ENCODE peak calls at places on chromosomes 2 and 18, in seven cellular contexts. N is GM23248, Q is fibroblast of lung, R is K562, U is MM.1S, S is PC-3, J is endothelial cell of umbilical vein. I is an unnamed sample.

GRCh38 chr2:158967731-158968395 is 577 bp upstream of the TANC1 start:
- DNase-seq in N (peak), Q (peak), R (no peak), U (no peak), S (peak), J (peak), I (peak)

GRCh38 chr2:25373269-25373981 is 31.7 kb upstream of the DNMT3A start:
- DNase-seq in N (no peak), Q (no peak), R (no peak), U (no peak), S (no peak), J (no peak), I (no peak)

GRCh38 chr2:181943411-181944124 is 42.1 kb upstream of the PPP1R1C start:
- DNase-seq in N (no peak), Q (no peak), R (no peak), U (no peak), S (peak), J (no peak), I (no peak)

GRCh38 chr2:162840598-162841246 is 2.2 kb upstream of the KCNH7 start:
- DNase-seq in N (peak), Q (peak), R (peak), U (peak), S (peak), J (peak), I (peak)

GRCh38 chr18:50569930-50570329 is 10.0 kb downstream of the MAPK4 start:
- DNase-seq in N (no peak), Q (no peak), R (no peak), U (no peak), S (no peak), J (no peak), I (no peak)

GRCh38 chr2:29786361-29786760 is 135.0 kb downstream of the ALK start:
- DNase-seq in N (no peak), Q (no peak), R (no peak), U (no peak), S (peak), J (no peak), I (peak)

GRCh38 chr18:36572135-36572856 is 256.5 kb downstream of the TPGS2 start:
- DNase-seq in N (peak), Q (peak), R (peak), U (peak), S (peak), J (peak), I (peak)

GRCh38 chr2:18369750-18370149 is 190.7 kb downstream of the RDH14 start:
- DNase-seq in N (peak), Q (no peak), R (no peak), U (no peak), S (peak), J (peak), I (no peak)

GRCh38 chr18:40687401-40687800 is 1267.6 kb upstream of the PIK3C3 start:
- DNase-seq in N (peak), Q (no peak), R (no peak), U (no peak), S (no peak), J (no peak), I (no peak)

GRCh38 chr2:231521-232185 is 32.2 kb downstream of the SH3YL1 start:
- DNase-seq in N (no peak), Q (no peak), R (no peak), U (no peak), S (no peak), J (no peak), I (no peak)

GRCh38 chr2:47237375-47238357 is 82.6 kb upstream of the STPG4 start:
- DNase-seq in N (peak), Q (peak), R (peak), U (no peak), S (no peak), J (peak), I (peak)

GRCh38 chr2:239293450-239294430 is 107.1 kb downstream of the HDAC4 start:
- DNase-seq in N (no peak), Q (no peak), R (peak), U (no peak), S (no peak), J (no peak), I (no peak)

GRCh38 chr2:150663143-150663542 is 175.7 kb upstream of the RND3 start:
- DNase-seq in N (peak), Q (peak), R (no peak), U (no peak), S (peak), J (peak), I (no peak)

GRCh38 chr2:181258761-181259160 is 198.4 kb upstream of the ITGA4 start:
- DNase-seq in N (peak), Q (no peak), R (no peak), U (no peak), S (peak), J (no peak), I (peak)

GRCh38 chr2:179332903-179333302 is 68.3 kb upstream of the SESTD1 start:
- DNase-seq in N (peak), Q (no peak), R (no peak), U (no peak), S (peak), J (peak), I (no peak)

GRCh38 chr2:28452534-28453081 is 43.3 kb upstream of the PLB1 start:
- DNase-seq in N (peak), Q (peak), R (peak), U (peak), S (peak), J (peak), I (peak)

GRCh38 chr2:40123746-40124145 is 328.1 kb downstream of the SLC8A1 start:
- DNase-seq in N (peak), Q (no peak), R (no peak), U (no peak), S (no peak), J (no peak), I (no peak)

GRCh38 chr18:22723221-22723620 is 209.9 kb upstream of the RBBP8 start:
- DNase-seq in N (no peak), Q (no peak), R (no peak), U (no peak), S (no peak), J (no peak), I (no peak)

GRCh38 chr18:56770097-56770496 is 118.9 kb downstream of the WDR7 start:
- DNase-seq in N (no peak), Q (no peak), R (no peak), U (no peak), S (no peak), J (no peak), I (no peak)

GRCh38 chr2:120499784-120500495 is 154.0 kb downstream of the INHBB start:
- DNase-seq in N (peak), Q (no peak), R (no peak), U (no peak), S (peak), J (no peak), I (no peak)

GRCh38 chr2:121360566-121361300 is 75.7 kb upstream of the TFCP2L1 start:
- DNase-seq in N (peak), Q (peak), R (no peak), U (no peak), S (peak), J (peak), I (no peak)

GRCh38 chr2:130896813-130897212 is 60.1 kb downstream of the ARHGEF4 start:
- DNase-seq in N (no peak), Q (no peak), R (no peak), U (no peak), S (no peak), J (no peak), I (no peak)

GRCh38 chr2:99898649-99899048 is 243.7 kb downstream of the AFF3 start:
- DNase-seq in N (no peak), Q (no peak), R (no peak), U (no peak), S (no peak), J (no peak), I (no peak)

GRCh38 chr2:51003345-51004192 is 28.4 kb downstream of the NRXN1 start:
- DNase-seq in N (no peak), Q (no peak), R (no peak), U (no peak), S (peak), J (peak), I (no peak)

GRCh38 chr2:64137567-64137966 is 6.7 kb downstream of the PELI1 start:
- DNase-seq in N (no peak), Q (peak), R (no peak), U (no peak), S (no peak), J (peak), I (no peak)

GRCh38 chr2:64141711-64142405 is 2.4 kb downstream of the PELI1 start:
- DNase-seq in N (peak), Q (peak), R (no peak), U (peak), S (no peak), J (peak), I (no peak)

GRCh38 chr2:169034256-169034655 is 3.1 kb upstream of the ABCB11 start:
- DNase-seq in N (no peak), Q (no peak), R (no peak), U (no peak), S (peak), J (no peak), I (peak)

GRCh38 chr18:5890606-5891360 is 4.5 kb downstream of the TMEM200C start:
- DNase-seq in N (no peak), Q (no peak), R (no peak), U (peak), S (peak), J (peak), I (peak)

GRCh38 chr2:48016620-48017019 is 110.3 kb upstream of the FBXO11 start:
- DNase-seq in N (no peak), Q (no peak), R (peak), U (no peak), S (peak), J (no peak), I (peak)

GRCh38 chr2:197950754-197951153 is 146.4 kb downstream of the PLCL1 start:
- DNase-seq in N (no peak), Q (no peak), R (no peak), U (no peak), S (no peak), J (no peak), I (no peak)

GRCh38 chr2:73237168-73237567 is 3.1 kb downstream of the CCT7 start:
- DNase-seq in N (no peak), Q (no peak), R (no peak), U (no peak), S (no peak), J (no peak), I (no peak)

GRCh38 chr2:55119711-55120487 is 69.6 kb upstream of the RTN4 start:
- DNase-seq in N (peak), Q (peak), R (no peak), U (no peak), S (no peak), J (no peak), I (no peak)

GRCh38 chr2:230042195-230042594 is 26.5 kb downstream of the SLC16A14 start:
- DNase-seq in N (peak), Q (no peak), R (no peak), U (no peak), S (peak), J (no peak), I (no peak)

GRCh38 chr2:202307690-202308089 is 42.1 kb downstream of the NOP58 start:
- DNase-seq in N (no peak), Q (no peak), R (no peak), U (no peak), S (no peak), J (peak), I (peak)

GRCh38 chr2:103669579-103669978 is 907.7 kb downstream of the TMEM182 start:
- DNase-seq in N (no peak), Q (no peak), R (no peak), U (no peak), S (no peak), J (no peak), I (no peak)

GRCh38 chr18:33757037-33757436 is 179.0 kb downstream of the ASXL3 start:
- DNase-seq in N (peak), Q (peak), R (no peak), U (no peak), S (no peak), J (no peak), I (no peak)

GRCh38 chr18:65788373-65788772 is 37.6 kb downstream of the CDH7 start:
- DNase-seq in N (no peak), Q (no peak), R (no peak), U (peak), S (peak), J (no peak), I (peak)

GRCh38 chr18:32851936-32852335 is 79.1 kb upstream of the KLHL14 start:
- DNase-seq in N (no peak), Q (no peak), R (no peak), U (no peak), S (no peak), J (no peak), I (no peak)

GRCh38 chr2:10717630-10718029 is 3.8 kb upstream of the ATP6V1C2 start:
- DNase-seq in N (peak), Q (peak), R (no peak), U (no peak), S (peak), J (peak), I (no peak)

GRCh38 chr2:10720306-10720705 is 1.1 kb upstream of the ATP6V1C2 start:
- DNase-seq in N (no peak), Q (no peak), R (no peak), U (no peak), S (peak), J (no peak), I (no peak)

GRCh38 chr2:10720983-10721343 is 467 bp upstream of the ATP6V1C2 start:
- DNase-seq in N (no peak), Q (no peak), R (peak), U (peak), S (no peak), J (no peak), I (no peak)

GRCh38 chr2:10721344-10722251 is at the start of gene ATP6V1C2:
- DNase-seq in N (peak), Q (no peak), R (peak), U (peak), S (peak), J (no peak), I (peak)

DNA sequence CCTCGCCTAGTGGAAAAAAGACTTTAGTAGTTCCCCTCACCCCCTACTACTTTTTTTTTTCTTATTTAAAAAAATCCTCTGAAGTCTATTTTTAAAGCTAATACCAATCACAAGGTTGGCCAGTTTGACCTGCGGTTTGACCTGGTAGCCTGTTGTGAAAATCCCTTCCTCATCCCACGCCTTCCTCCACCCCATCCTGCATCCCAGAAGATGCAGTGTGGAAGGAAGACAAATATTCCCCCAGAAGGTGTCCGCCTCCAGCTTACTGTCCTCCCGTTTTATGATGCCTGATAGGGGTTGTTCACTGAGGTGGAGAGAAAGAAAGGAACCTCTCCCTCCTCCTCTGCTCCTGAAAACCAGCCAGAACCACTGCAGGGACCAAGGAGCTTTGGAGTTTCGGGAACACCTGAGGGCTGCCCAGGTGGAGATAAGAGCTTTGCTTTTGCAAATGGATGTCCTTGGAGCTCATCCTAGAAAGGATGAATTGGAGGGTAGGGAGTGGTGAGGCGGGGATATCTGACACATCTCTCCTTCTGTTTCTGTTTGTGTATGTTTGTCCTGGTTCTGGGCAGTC is 909 bp downstream of the ATP6V1C2 start:
- DNase-seq in N (no peak), Q (no peak), R (peak), U (peak), S (no peak), J (no peak), I (no peak)
- TF ChIP-seq EZH2 in N (peak), Q (peak), R (no peak), U (no peak), S (no peak), J (no peak), I (peak)

GRCh38 chr18:58578835-58579560 is 49.9 kb downstream of the ALPK2 start:
- DNase-seq in N (peak), Q (peak), R (no peak), U (no peak), S (peak), J (no peak), I (peak)
- H3K4me3 ChIP-seq in N (peak), Q (peak), R (no peak), U (no peak), S (no peak), J (no peak), I (no peak)

DNA sequence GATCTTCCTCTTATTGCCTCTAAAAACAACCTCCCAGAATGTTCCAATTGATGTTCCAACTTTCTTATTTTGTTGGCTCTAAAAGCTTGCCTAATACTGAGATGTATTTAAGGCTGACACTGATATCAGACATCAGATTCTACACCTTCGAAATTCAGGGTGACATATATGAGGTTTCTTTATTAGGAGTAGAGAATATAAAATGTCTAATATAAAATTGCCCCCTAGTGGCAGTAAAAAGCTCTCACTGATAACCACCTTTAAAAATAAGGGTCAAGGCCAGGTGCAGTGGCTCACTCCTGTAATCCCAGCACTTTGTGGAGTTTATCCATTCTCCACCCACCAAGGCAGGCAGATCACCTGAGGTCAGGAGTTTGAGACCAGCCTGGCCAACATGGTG is 789.7 kb upstream of the SLC39A10 start:
- DNase-seq in N (peak), Q (peak), R (no peak), U (peak), S (peak), J (peak), I (no peak)
- TF ChIP-seq EZH2 in N (no peak), Q (no peak), R (no peak), U (no peak), S (no peak), J (no peak), I (no peak)

GRCh38 chr2:11745613-11746375 is 638 bp upstream of the LPIN1 start:
- DNase-seq in N (no peak), Q (no peak), R (no peak), U (no peak), S (no peak), J (no peak), I (no peak)
- H3K4me3 ChIP-seq in N (peak), Q (no peak), R (peak), U (peak), S (peak), J (no peak), I (no peak)

GRCh38 chr18:75456277-75456676 is 28.8 kb upstream of the SMIM21 start:
- DNase-seq in N (no peak), Q (peak), R (no peak), U (no peak), S (no peak), J (no peak), I (peak)

GRCh38 chr18:75454022-75454795 is 26.7 kb upstream of the SMIM21 start:
- DNase-seq in N (no peak), Q (peak), R (no peak), U (no peak), S (no peak), J (no peak), I (no peak)

DNA sequence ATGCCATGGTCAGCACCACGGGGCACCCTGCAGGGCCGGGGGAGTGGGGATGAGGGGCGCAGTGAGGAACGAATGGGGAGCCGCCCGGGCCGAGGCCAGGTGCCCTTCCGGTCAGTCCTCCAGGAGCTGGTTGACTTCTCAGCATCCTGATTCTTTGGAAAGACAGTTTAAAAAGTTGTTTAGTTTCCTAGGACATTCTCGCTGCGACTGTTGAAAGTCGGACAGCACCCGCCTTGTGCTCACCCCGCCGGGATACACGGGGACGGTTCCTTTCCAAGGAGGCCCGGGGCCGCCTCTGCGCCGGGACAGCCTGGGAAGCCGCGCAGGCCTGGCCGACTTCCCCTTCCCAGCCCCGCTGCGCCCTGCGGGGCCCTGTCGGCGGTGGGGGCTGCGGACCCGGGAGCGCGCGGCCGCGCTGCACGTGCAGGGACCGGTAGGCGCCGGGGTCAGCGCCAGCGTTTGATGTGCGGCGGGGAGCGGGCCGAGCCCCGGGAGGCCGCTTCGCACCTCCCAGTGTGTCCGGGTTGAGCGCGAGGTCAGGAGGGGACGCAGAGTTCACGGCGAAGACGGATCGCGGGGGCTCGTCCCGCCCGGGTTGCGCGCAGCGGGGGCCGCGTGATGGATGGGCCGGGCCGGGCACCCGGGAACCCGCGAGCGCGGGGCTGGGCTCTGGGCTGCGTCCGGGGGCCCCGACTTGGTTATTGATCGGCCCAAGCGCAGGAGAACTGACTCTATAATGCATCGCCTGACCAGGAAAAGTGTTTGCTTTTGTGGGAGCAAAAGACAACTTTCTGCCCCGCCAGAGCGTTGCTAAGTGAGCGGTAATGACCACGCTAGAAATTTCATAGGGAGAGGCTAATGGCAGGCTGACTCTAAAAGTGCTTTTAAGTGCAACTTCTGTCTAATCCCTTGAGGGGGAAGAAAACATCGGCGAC is 28.0 kb upstream of the SMIM21 start:
- DNase-seq in N (peak), Q (peak), R (no peak), U (no peak), S (no peak), J (peak), I (peak)
- TF ChIP-seq EZH2 in N (peak), Q (no peak), R (no peak), U (no peak), S (no peak), J (no peak), I (peak)